ENCODE peak calls at places on chromosomes 4 and X, in four cellular contexts. P is mesenchymal stem cell, R is H1, F is neuronal stem cell. M is an unnamed sample.
A peak's percentile ranks its signal among the peaks of the same experiment; 100 is the strongest.

GRCh38 chr4:173343832-173344397 is 9.8 kb upstream of the HMGB2 start:
- DNase-seq in P (no peak), R (no peak), F (no peak), M (no peak)

GRCh38 chr4:112766422-112766821 is 129.5 kb downstream of the LARP7 start:
- DNase-seq in P (peak; percentile 40), R (no peak), F (no peak), M (no peak)

GRCh38 chr4:48620093-48620492 is 130.0 kb downstream of the ZAR1 start:
- DNase-seq in P (no peak), R (no peak), F (no peak), M (no peak)

GRCh38 chr4:48147621-48148020 is 13.6 kb upstream of the TXK start:
- DNase-seq in P (no peak), R (no peak), F (no peak), M (no peak)

GRCh38 chr4:147828361-147828760 is 96.5 kb downstream of the ARHGAP10 start:
- DNase-seq in P (peak; percentile 73), R (no peak), F (no peak), M (no peak)

GRCh38 chr4:108834787-108835384 is 72.0 kb upstream of the ETNPPL start:
- DNase-seq in P (peak; percentile 62), R (no peak), F (peak; percentile 50), M (no peak)

GRCh38 chrX:116272881-116273280 is 102.3 kb downstream of the AGTR2 start:
- DNase-seq in P (no peak), R (no peak), F (no peak), M (no peak)

GRCh38 chr4:186669159-186669720 is 54.4 kb downstream of the FAT1 start:
- DNase-seq in P (peak; percentile 67), R (no peak), F (no peak), M (peak; percentile 63)

GRCh38 chrX:63889001-63889400 is 104.0 kb upstream of the ARHGEF9 start:
- DNase-seq in P (peak; percentile 6), R (no peak), F (no peak), M (no peak)

GRCh38 chr4:108783666-108784463 is 21.0 kb upstream of the ETNPPL start:
- DNase-seq in P (peak; percentile 12), R (no peak), F (no peak), M (no peak)

DNA sequence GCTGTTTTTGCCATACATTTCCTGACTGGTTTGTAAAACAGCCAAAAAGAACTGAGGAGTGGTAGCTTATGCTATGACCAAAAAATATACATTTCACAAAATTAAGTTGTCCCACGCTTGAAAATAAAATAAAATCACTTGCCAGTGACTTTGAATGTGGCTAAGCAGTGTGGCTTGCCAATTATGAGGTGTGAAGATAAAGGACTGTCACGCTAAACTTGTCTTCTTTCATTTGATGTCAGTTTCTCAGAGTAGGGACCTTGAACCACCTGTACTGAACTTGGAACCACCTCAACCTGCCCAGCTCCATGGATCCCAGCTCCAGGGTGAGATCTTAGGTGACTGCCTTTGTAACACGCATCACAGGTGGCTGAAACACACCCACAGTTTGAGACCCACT is 113.7 kb upstream of the TBL1X start:
- DNase-seq in P (no peak), R (no peak), F (no peak), M (no peak)
- H2BK12ac ChIP-seq in P (no peak overlapping the region), R (no peak overlapping the region), F (no peak overlapping the region), M (no peak overlapping the region)

GRCh38 chr4:53651142-53651720 is 59.9 kb upstream of the LNX1 start:
- DNase-seq in P (no peak), R (no peak), F (no peak), M (no peak)
- H3K14ac ChIP-seq in P (no peak overlapping the region), R (no peak overlapping the region), F (no peak overlapping the region), M (no peak overlapping the region)

GRCh38 chr4:6338175-6338950 is 68.7 kb downstream of the WFS1 start:
- DNase-seq in P (no peak), R (no peak), F (no peak), M (no peak)
- H3K4ac ChIP-seq in P (no peak overlapping the region), R (no peak overlapping the region), F (no peak overlapping the region), M (no peak overlapping the region)

GRCh38 chr4:121693450-121693849 is 3.3 kb downstream of the ANXA5 start:
- DNase-seq in P (no peak), R (no peak), F (no peak), M (no peak)

GRCh38 chr4:121696140-121696640 is 590 bp downstream of the ANXA5 start:
- DNase-seq in P (peak; percentile 89), R (no peak), F (no peak), M (no peak)

GRCh38 chr4:121698119-121698732 is 1.4 kb upstream of the ANXA5 start:
- DNase-seq in P (no peak), R (no peak), F (no peak), M (no peak)

GRCh38 chr4:121697626-121698025 is 846 bp upstream of the ANXA5 start:
- DNase-seq in P (no peak), R (no peak), F (no peak), M (no peak)

GRCh38 chr4:121696641-121697461 is at the start of gene ANXA5:
- DNase-seq in P (peak; percentile 90), R (no peak), F (peak; percentile 75), M (peak; percentile 83)
- H2BK12ac ChIP-seq in P (no peak within 1 kb of the TSS), R (peak within 1 kb of the TSS; percentile 84), F (peak within 1 kb of the TSS; percentile 41), M (peak within 1 kb of the TSS; percentile 86)

DNA sequence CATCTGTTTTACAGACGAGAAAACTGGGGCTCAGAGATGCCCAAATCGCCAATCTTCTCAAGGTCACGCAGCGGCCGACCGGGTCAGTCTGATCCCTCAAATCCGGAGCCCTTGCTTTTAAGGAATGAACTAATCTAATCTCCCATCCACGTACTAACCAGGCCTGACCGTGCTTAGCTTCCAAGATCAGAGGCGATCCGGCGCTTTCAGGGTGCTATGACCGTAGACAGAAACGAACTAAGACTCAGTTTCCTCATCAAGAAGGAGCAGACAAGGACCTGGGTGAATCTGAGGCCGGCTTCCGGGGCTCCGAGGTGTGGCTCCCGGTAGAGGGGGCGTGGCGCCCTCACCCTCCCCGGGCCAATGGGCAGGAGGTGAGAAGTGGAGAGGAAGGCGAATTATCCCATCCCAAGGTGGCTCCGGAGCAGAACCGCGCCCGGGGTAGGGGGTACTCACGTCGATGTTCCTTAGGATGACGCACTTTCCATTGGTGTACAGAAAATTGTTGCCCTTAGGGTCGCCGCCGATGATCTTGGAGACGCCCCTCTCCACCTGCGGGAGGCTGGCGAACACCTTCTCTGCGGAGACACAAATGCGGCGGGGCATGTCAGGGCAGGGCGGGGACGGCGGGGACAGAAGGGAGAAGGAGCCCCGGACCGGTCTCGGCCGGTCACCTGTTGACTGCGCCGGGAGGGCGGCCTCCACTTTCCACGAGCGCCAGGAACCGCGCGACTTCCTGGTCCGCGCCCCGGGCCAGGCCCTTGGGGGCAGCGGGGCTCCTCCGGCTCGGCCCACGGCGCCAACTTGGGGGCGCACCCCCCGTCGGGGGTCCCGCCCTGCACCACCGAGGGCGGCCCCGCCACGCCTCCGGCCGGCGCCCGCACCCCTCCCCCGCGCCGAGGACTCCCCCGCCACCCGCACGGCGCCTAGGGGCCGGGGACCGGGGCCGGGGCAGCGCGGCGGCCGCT is 658 bp downstream of the WDR1 start:
- DNase-seq in P (peak; percentile 39), R (no peak), F (no peak), M (peak; percentile 75)
- H3K14ac ChIP-seq in P (peak overlapping the region; percentile 76), R (no peak overlapping the region), F (peak overlapping the region; percentile 14), M (peak overlapping the region; percentile 88)

DNA sequence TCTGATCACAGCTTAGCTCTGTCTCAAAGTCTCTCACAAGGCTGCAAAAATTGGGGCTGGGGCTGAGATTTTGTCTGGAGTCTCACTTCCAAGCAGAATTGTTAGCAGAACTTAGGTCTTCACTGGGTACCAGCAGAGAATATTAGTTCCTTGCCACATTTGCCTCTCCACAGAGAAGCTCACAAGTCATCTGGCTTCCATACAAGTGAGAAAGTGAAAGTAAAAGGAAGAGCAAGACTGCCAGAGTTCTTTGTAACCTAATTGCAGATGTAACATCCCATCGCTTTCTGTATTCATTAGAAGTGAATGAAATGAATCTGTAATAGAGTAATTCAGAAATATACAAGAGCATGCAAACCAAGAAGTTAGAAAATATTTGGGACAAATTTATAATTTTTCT is 624.1 kb upstream of the GNPDA2 start:
- DNase-seq in P (peak; percentile 56), R (no peak), F (no peak), M (no peak)
- H3K4ac ChIP-seq in P (no peak overlapping the region), R (no peak overlapping the region), F (no peak overlapping the region), M (no peak overlapping the region)

GRCh38 chrX:40310016-40310415 is 212.3 kb upstream of the BCOR start:
- DNase-seq in P (no peak), R (no peak), F (no peak), M (no peak)
- H2BK12ac ChIP-seq in P (no peak overlapping the region), R (no peak overlapping the region), F (no peak overlapping the region), M (no peak overlapping the region)

GRCh38 chr4:8323947-8324555 is 54.5 kb downstream of the HTRA3 start:
- DNase-seq in P (no peak), R (no peak), F (no peak), M (peak; percentile 10)

GRCh38 chr4:8324640-8325239 is 55.2 kb downstream of the HTRA3 start:
- DNase-seq in P (no peak), R (no peak), F (no peak), M (no peak)

GRCh38 chr4:8322794-8323704 is 53.5 kb downstream of the HTRA3 start:
- DNase-seq in P (no peak), R (no peak), F (no peak), M (peak; percentile 16)

GRCh38 chr4:8328456-8328855 is 58.9 kb downstream of the HTRA3 start:
- DNase-seq in P (no peak), R (no peak), F (no peak), M (no peak)

DNA sequence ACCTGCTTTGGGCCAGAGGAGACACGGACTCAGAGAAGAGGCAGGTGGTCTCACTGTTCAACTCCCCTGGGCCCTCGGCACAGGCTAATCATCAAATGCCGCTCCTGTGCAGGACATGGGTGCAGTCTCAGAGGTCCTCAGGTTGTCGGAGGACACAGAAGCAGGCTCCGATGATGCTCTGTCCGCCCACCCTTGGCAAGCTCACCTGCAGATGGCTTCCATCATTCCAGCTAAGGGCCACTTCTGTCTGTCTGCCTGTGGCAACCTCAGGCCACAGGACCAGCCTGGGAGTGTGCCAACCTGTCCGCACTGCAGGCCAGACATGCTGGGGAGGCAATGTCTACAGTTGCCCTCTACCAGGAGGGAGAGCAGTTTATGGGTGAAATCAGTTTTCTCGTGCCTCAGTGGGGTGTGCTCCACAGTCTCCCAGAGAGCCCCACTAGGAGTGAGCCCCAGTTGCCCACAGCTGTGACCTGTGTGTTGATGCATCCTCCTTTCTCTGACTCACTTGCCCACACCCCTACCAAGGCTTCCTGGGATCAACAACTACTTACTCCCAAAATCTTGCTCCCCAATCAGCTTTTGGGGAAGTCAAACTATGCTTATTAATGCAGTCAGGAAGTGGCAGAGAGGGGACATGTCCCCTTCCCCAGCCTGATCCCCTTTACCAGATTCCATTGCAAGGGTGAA is 55.9 kb downstream of the HTRA3 start:
- DNase-seq in P (no peak), R (no peak), F (no peak), M (peak; percentile 18)
- H3K14ac ChIP-seq in P (peak overlapping the region; percentile 44), R (no peak overlapping the region), F (no peak overlapping the region), M (no peak overlapping the region)

GRCh38 chr4:15375707-15376106 is 52.1 kb upstream of the C1QTNF7 start:
- DNase-seq in P (no peak), R (no peak), F (no peak), M (no peak)

GRCh38 chr4:15376594-15376993 is 51.2 kb upstream of the C1QTNF7 start:
- DNase-seq in P (peak; percentile 33), R (peak; percentile 10), F (no peak), M (no peak)

GRCh38 chr4:15378055-15378454 is 49.8 kb upstream of the C1QTNF7 start:
- DNase-seq in P (peak; percentile 79), R (no peak), F (no peak), M (no peak)

GRCh38 chr4:15374697-15375096 is 53.1 kb upstream of the C1QTNF7 start:
- DNase-seq in P (no peak), R (no peak), F (no peak), M (no peak)

GRCh38 chr4:15376145-15376544 is 51.7 kb upstream of the C1QTNF7 start:
- DNase-seq in P (no peak), R (no peak), F (no peak), M (no peak)
- H3K4ac ChIP-seq in P (no peak overlapping the region), R (no peak overlapping the region), F (no peak overlapping the region), M (no peak overlapping the region)

M was measured in H9.